ENCODE peak calls at places on chromosomes 11 and 22, in eight cellular contexts. U, T, Y, L, J, H, X and G are unnamed samples.

GRCh38 chr11:75050516-75050915 is 46.2 kb downstream of the OR2AT4 start:
- DNase-seq in J (no peak), T (no peak), U (no peak), X (no peak), H (no peak), L (no peak), Y (no peak), G (no peak)

GRCh38 chr11:1012740-1013627 is 23.5 kb downstream of the MUC6 start:
- DNase-seq in X (no peak), L (no peak), T (no peak), J (no peak), H (no peak), Y (no peak), U (no peak), G (no peak)

GRCh38 chr11:130677486-130678153 is 229.2 kb downstream of the ADAMTS15 start:
- DNase-seq in X (no peak), J (peak), L (peak), Y (no peak), U (no peak), H (no peak), T (peak), G (no peak)

GRCh38 chr11:36292311-36292722 is 3.1 kb upstream of the COMMD9 start:
- DNase-seq in H (no peak), T (peak), J (no peak), U (no peak), Y (no peak), L (peak), X (no peak), G (peak)

GRCh38 chr11:64926689-64927088 is 2.2 kb downstream of the PPP2R5B start:
- DNase-seq in T (no peak), U (no peak), L (no peak), X (no peak), Y (no peak), J (no peak), H (no peak), G (no peak)

GRCh38 chr11:119218141-119218878 is 12.2 kb downstream of the CBL start:
- DNase-seq in X (no peak), H (no peak), U (no peak), T (no peak), Y (no peak), J (no peak), L (peak), G (no peak)

GRCh38 chr11:64996710-64997380 is at the start of gene BATF2:
- DNase-seq in Y (peak), J (peak), U (peak), H (peak), X (peak), L (peak), T (peak), G (peak)

GRCh38 chr22:48075604-48076400 is 1313.4 kb downstream of the TBC1D22A start:
- DNase-seq in H (no peak), T (no peak), L (no peak), X (no peak), J (no peak), U (no peak), Y (no peak), G (no peak)

GRCh38 chr22:27564806-27565205 is 236.8 kb downstream of the MN1 start:
- DNase-seq in L (no peak), X (no peak), J (no peak), H (no peak), Y (no peak), U (no peak), T (no peak), G (no peak)

GRCh38 chr22:48616656-48617055 is 1211.0 kb downstream of the BRD1 start:
- DNase-seq in X (no peak), T (no peak), U (no peak), H (no peak), J (no peak), L (no peak), Y (no peak), G (no peak)

GRCh38 chr11:115411114-115411513 is 93.1 kb downstream of the CADM1 start:
- DNase-seq in L (no peak), H (no peak), X (no peak), Y (no peak), U (no peak), J (no peak), T (no peak), G (no peak)

GRCh38 chr11:8597182-8597581 is 3.2 kb upstream of the STK33 start:
- DNase-seq in X (no peak), J (no peak), H (no peak), U (no peak), T (no peak), Y (no peak), L (peak), G (no peak)

GRCh38 chr11:3022300-3022967 is 30.3 kb upstream of the NAP1L4 start:
- DNase-seq in J (no peak), X (no peak), U (no peak), T (no peak), L (peak), H (no peak), Y (no peak), G (no peak)

GRCh38 chr11:68867067-68867466 is 25.4 kb upstream of the CPT1A start:
- DNase-seq in L (no peak), J (no peak), X (no peak), Y (no peak), U (no peak), H (no peak), T (no peak), G (no peak)

GRCh38 chr11:23540101-23540561 is 679.9 kb upstream of the CCDC179 start:
- DNase-seq in T (peak), X (no peak), J (peak), Y (no peak), H (no peak), U (no peak), L (peak), G (peak)

GRCh38 chr11:104881117-104881794 is 17.0 kb downstream of the CASP12 start:
- DNase-seq in X (no peak), U (no peak), H (no peak), L (no peak), Y (no peak), T (no peak), J (no peak), G (no peak)
- H3K27ac ChIP-seq in X (no peak), U (no peak), H (no peak), L (no peak), Y (no peak), T (no peak), J (no peak), G (no peak)

GRCh38 chr11:60672255-60672654 is 27.2 kb upstream of the MS4A8 start:
- DNase-seq in H (no peak), L (no peak), T (no peak), X (no peak), Y (no peak), U (no peak), J (no peak), G (no peak)
- H3K27ac ChIP-seq in H (no peak), L (no peak), T (no peak), X (no peak), Y (no peak), U (no peak), J (no peak), G (no peak)

GRCh38 chr11:123546515-123546914 is 107.9 kb downstream of the SCN3B start:
- DNase-seq in Y (no peak), X (no peak), T (no peak), H (no peak), L (no peak), J (no peak), U (no peak), G (no peak)
- H3K27ac ChIP-seq in Y (no peak), X (no peak), T (no peak), H (peak), L (no peak), J (no peak), U (no peak), G (no peak)

GRCh38 chr22:19932367-19933206 is 9.0 kb upstream of the COMT start:
- DNase-seq in X (no peak), T (no peak), H (no peak), Y (no peak), J (no peak), L (no peak), U (no peak), G (no peak)

GRCh38 chr22:19929586-19930302 is 11.8 kb upstream of the COMT start:
- DNase-seq in H (no peak), Y (no peak), J (no peak), T (no peak), U (no peak), L (no peak), X (no peak), G (no peak)

GRCh38 chr22:19930537-19931486 is 10.8 kb upstream of the COMT start:
- DNase-seq in L (no peak), T (no peak), J (no peak), H (no peak), X (no peak), U (no peak), Y (no peak), G (no peak)

GRCh38 chr22:19933328-19934241 is 8.0 kb upstream of the COMT start:
- DNase-seq in T (no peak), H (no peak), U (no peak), X (no peak), Y (no peak), L (no peak), J (no peak), G (no peak)

GRCh38 chr22:19931514-19931913 is 10.1 kb upstream of the COMT start:
- DNase-seq in J (no peak), X (no peak), H (no peak), L (no peak), Y (no peak), U (no peak), T (no peak), G (no peak)
- H3K27ac ChIP-seq in J (no peak), X (no peak), H (no peak), L (no peak), Y (no peak), U (no peak), T (no peak), G (no peak)

GRCh38 chr22:50482107-50483074 is 1.0 kb downstream of the ADM2 start:
- DNase-seq in X (no peak), U (peak), Y (no peak), L (no peak), J (no peak), T (peak), H (no peak), G (peak)
- H3K27ac ChIP-seq in X (no peak), U (peak), Y (no peak), L (no peak), J (no peak), T (no peak), H (no peak), G (peak)